ENCODE peak calls at places on chromosomes 11 and 22, in nine cellular contexts. G is colonic mucosa, N is AG10803, L is epithelial cell of esophagus, V is GM20000, I is fibroblast of villous mesenchyme, J is AG09319, S is B cell, K is heart right ventricle. U is an unnamed sample.

GRCh38 chr22:22166941-22167713 is 77.5 kb upstream of the VPREB1 start:
- DNase-seq in J (no peak), G (no peak), I (no peak), V (no peak), K (no peak), L (no peak), S (no peak), N (no peak), U (no peak)

GRCh38 chr22:17888855-17889254 is 114.6 kb upstream of the BID start:
- DNase-seq in L (no peak), G (no peak), V (no peak), N (peak), S (no peak), I (peak), K (no peak), J (no peak), U (no peak)

GRCh38 chr11:63919267-63920125 is 2.5 kb upstream of the RCOR2 start:
- DNase-seq in J (no peak), G (peak), V (peak), I (peak), K (peak), N (no peak), L (no peak), S (no peak), U (no peak)

GRCh38 chr22:36373258-36373579 is 14.5 kb downstream of the MYH9 start:
- DNase-seq in L (peak), V (no peak), K (no peak), G (no peak), N (no peak), J (no peak), S (no peak), I (no peak), U (no peak)

GRCh38 chr11:28384418-28384817 is 276.2 kb downstream of the METTL15 start:
- DNase-seq in I (peak), J (peak), K (no peak), G (no peak), N (peak), S (no peak), L (peak), V (no peak), U (no peak)

GRCh38 chr11:121520243-121521144 is 67.7 kb upstream of the SORL1-AS1 start:
- DNase-seq in L (peak), I (peak), S (no peak), K (no peak), N (peak), J (peak), V (no peak), G (no peak), U (no peak)

GRCh38 chr11:91921974-91922373 is 302.6 kb upstream of the FAT3 start:
- DNase-seq in N (peak), K (no peak), J (no peak), G (no peak), V (no peak), I (no peak), L (peak), S (no peak), U (no peak)

GRCh38 chr11:75849917-75850316 is 34.9 kb downstream of the UVRAG start:
- DNase-seq in K (no peak), G (no peak), N (no peak), J (no peak), I (no peak), S (no peak), L (no peak), V (no peak), U (no peak)

GRCh38 chr11:19979519-19979845 is 180.8 kb downstream of the DBX1 start:
- DNase-seq in J (no peak), N (no peak), G (no peak), I (no peak), K (no peak), L (no peak), V (peak), S (no peak), U (peak)

GRCh38 chr11:82980292-82980691 is 78.8 kb downstream of the DDIAS start:
- DNase-seq in S (no peak), J (peak), G (no peak), I (peak), K (no peak), N (peak), L (peak), V (no peak), U (no peak)

GRCh38 chr11:65864758-65865471 is 4.7 kb downstream of the MUS81 start:
- DNase-seq in V (no peak), J (no peak), I (no peak), L (no peak), G (no peak), K (no peak), S (peak), N (no peak), U (no peak)

GRCh38 chr11:117767071-117767470 is 29.9 kb downstream of the DSCAML1 start:
- DNase-seq in I (no peak), G (no peak), L (no peak), J (no peak), S (no peak), V (no peak), N (no peak), K (no peak), U (no peak)

GRCh38 chr22:44693756-44694155 is 8.2 kb upstream of the PRR5 start:
- DNase-seq in S (no peak), J (no peak), N (no peak), K (no peak), L (no peak), G (no peak), I (no peak), V (no peak), U (no peak)

DNA sequence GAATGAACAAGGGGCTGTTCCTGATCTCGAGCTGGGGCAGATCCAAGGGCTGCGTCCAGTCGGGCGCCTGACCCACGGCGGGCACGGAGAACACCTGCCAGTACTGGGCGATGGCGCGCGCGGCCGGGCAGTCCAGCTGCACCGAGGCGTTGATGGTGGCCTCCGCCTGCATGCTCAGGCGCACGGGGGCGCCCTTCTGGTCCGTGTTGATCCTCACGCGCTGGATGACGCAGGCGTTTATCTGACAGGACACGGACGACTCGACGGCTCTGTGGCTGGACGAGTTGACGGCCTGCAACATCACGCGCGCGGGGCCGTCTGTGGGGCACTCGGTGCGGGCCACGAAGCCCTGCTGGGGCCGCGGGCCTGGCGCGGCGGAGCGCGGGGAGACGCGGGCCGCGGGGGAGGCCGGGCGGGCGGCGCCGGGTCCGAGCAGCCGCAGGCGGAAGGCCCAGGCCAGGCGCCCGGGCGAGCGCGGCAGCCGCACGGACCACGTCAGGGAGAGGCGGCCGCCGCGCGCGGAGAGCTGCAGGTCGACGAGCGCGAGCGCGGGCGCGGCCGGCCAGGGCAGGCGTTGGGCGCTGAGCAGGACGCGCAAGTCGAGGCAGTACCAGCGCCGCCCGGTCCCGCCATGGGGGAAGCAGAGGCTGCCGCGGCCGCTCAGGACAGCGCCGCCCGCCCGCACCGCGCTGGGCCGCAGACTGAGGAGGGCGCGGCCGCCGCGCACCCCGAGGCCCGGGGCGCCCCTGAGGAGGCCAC is 515 bp downstream of the PKDREJ start:
- DNase-seq in V (peak), I (peak), N (peak), J (no peak), G (peak), K (peak), L (peak), S (peak), U (no peak)
- TF ChIP-seq CTCF in V (peak), I (no peak), N (peak), J (no peak), G (no peak), K (peak), L (no peak), S (peak), U (no peak)

DNA sequence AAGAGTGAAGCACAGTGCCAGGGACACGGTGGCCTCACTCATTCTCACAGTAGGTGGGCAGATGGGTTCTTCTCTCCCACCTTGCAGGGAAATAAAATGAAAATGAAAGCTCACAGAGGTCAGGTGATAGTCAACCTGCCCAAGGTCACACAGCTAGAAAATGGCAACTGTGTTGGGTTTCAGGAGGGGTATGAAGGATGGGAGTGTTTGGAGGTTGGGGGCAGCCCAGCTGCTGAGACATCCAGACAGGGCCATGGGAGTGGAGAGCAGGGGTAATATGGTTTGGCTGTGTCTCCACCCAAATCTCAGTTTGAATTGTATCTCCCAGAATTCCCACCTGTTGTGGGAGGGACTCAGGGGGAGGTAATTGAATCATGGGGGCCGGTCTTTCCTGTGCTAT is 247.2 kb downstream of the TENM4 start:
- DNase-seq in N (no peak), G (no peak), I (no peak), K (no peak), J (no peak), S (no peak), L (no peak), V (no peak), U (no peak)
- TF ChIP-seq CTCF in N (no peak), G (no peak), I (no peak), K (no peak), J (no peak), S (no peak), L (no peak), V (no peak), U (no peak)

GRCh38 chr11:868802-869201 is 26.1 kb downstream of the TSPAN4 start:
- DNase-seq in S (no peak), V (no peak), I (no peak), N (no peak), K (no peak), J (no peak), G (no peak), L (no peak), U (no peak)

GRCh38 chr11:869399-870126 is 26.9 kb downstream of the TSPAN4 start:
- DNase-seq in L (no peak), V (no peak), G (no peak), I (no peak), S (no peak), N (no peak), K (no peak), J (no peak), U (no peak)

GRCh38 chr11:870127-870413 is 27.4 kb downstream of the TSPAN4 start:
- DNase-seq in V (no peak), S (no peak), K (no peak), L (no peak), I (no peak), N (no peak), J (no peak), G (no peak), U (no peak)

GRCh38 chr11:871472-871871 is 28.8 kb downstream of the TSPAN4 start:
- DNase-seq in S (no peak), G (no peak), V (no peak), N (no peak), J (no peak), I (no peak), K (no peak), L (no peak), U (no peak)

GRCh38 chr11:870418-870817 is 27.8 kb downstream of the TSPAN4 start:
- DNase-seq in N (no peak), V (no peak), G (no peak), I (no peak), L (no peak), J (no peak), K (no peak), S (no peak), U (no peak)
- TF ChIP-seq CTCF in N (no peak), V (no peak), G (no peak), I (no peak), L (no peak), J (no peak), K (no peak), S (no peak), U (no peak)

GRCh38 chr11:69396948-69397307 is 84.5 kb upstream of the LINC01488 start:
- DNase-seq in V (no peak), K (no peak), J (no peak), L (no peak), S (no peak), I (no peak), G (no peak), N (no peak), U (no peak)

GRCh38 chr11:69400769-69401590 is 80.5 kb upstream of the LINC01488 start:
- DNase-seq in G (no peak), V (no peak), L (no peak), N (no peak), J (no peak), K (no peak), S (no peak), I (no peak), U (no peak)

GRCh38 chr11:69400140-69400539 is 81.3 kb upstream of the LINC01488 start:
- DNase-seq in J (no peak), S (no peak), K (no peak), L (no peak), I (no peak), V (no peak), G (no peak), N (no peak), U (no peak)

GRCh38 chr11:69397732-69398131 is 83.7 kb upstream of the LINC01488 start:
- DNase-seq in N (peak), I (no peak), K (no peak), G (no peak), S (no peak), J (no peak), V (no peak), L (no peak), U (no peak)

DNA sequence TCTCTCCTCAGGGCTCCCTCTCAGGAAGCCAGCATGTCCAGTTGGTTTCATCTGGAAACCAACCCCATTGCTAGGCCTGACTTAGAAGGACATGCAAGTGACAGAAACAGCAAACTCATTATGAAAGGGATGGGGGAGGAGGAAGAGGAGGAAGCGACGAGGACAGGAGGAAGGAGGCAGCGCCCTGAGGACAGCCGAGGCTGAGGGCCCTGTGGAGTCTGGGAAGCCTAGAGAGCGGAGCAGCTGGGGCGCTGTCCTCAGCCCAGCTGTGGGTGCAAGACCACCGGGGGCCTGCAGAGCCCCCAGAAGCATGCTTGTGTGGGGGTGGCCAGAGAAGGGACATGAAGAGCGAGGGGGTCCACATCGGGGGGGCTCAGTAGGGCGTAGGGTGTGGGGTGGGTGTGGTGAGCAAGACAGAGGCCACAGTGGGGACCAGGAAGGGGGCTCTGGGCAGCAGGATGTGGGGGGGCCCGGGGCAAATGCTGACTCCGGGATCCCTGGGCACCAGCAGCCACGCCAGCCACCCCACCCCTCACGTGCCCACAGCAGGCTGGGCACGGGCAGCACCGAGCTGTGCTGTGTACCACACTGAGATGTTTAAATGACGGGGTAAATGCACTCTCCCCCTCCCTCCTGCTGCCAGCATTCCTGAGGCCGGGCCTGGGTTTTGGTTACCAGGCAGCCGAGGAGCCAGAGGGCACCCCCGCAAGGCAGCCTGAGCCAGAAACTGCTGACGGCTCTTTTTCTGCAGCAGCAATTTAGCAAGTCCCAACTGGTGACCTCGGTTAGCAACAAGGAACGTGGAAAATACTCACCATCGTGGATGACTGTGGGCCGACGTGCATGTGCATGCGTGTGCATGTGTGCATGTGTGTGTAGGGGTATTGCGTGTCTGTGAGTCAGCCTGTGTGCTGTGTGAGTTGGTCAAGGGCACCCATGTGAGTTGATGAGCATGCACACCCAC is 82.7 kb upstream of the LINC01488 start:
- DNase-seq in N (peak), I (peak), S (no peak), G (no peak), K (no peak), V (no peak), L (peak), J (no peak), U (no peak)
- TF ChIP-seq CTCF in N (no peak), I (no peak), S (no peak), G (no peak), K (no peak), V (no peak), L (no peak), J (no peak), U (no peak)

GRCh38 chr11:8384199-8384821 is 120.6 kb upstream of the LMO1 start:
- DNase-seq in V (no peak), S (no peak), N (peak), L (peak), K (no peak), I (peak), G (no peak), J (no peak), U (no peak)
- TF ChIP-seq CTCF in V (no peak), S (no peak), N (no peak), L (no peak), K (no peak), I (peak), G (no peak), J (no peak), U (peak)